ENCODE peak calls at places on chromosomes 5 and 9, in eight cellular contexts. R is activated B cell treated with CpG ODN at 0.5 μM for 24 hours; O is stimulated activated CD8-positive, alpha-beta memory T cell treated with anti-CD3 and anti-CD28 coated beads, Interleukin-15, amount 100 ng/mL, for 1 hour; Y is tibial artery; V is cardiac fibroblast; P is immature natural killer cell; B is frontal cortex; C is epithelial cell of esophagus. H is an unnamed sample.

GRCh38 chr9:130769004-130769403 is 66.0 kb upstream of the ABL1 start:
- DNase-seq in R (no peak), O (no peak), Y (no peak), V (no peak), P (no peak), B (no peak), C (no peak), H (no peak)

GRCh38 chr5:168020522-168021294 is 270.7 kb upstream of the WWC1 start:
- DNase-seq in R (no peak), O (no peak), Y (no peak), V (peak), P (no peak), B (no peak), C (peak), H (no peak)

GRCh38 chr5:153159611-153160010 is 330.9 kb upstream of the GRIA1 start:
- DNase-seq in R (no peak), O (no peak), Y (no peak), V (peak), P (no peak), B (no peak), C (peak), H (no peak)

GRCh38 chr9:121763561-121764370 is 112.3 kb downstream of the DAB2IP start:
- DNase-seq in R (no peak), O (no peak), Y (no peak), V (no peak), P (no peak), B (no peak), C (no peak), H (no peak)

GRCh38 chr9:36900136-36900855 is 133.8 kb downstream of the PAX5 start:
- DNase-seq in R (no peak), O (no peak), Y (no peak), V (peak), P (no peak), B (peak), C (no peak), H (no peak)

GRCh38 chr9:132192728-132193127 is 30.9 kb downstream of the NTNG2 start:
- DNase-seq in R (no peak), O (no peak), Y (no peak), V (no peak), P (no peak), B (no peak), C (no peak), H (no peak)

GRCh38 chr9:69877852-69878507 is 57.4 kb downstream of the CFAP95 start:
- DNase-seq in R (no peak), O (no peak), Y (no peak), V (peak), P (no peak), B (peak), C (peak), H (no peak)

GRCh38 chr5:123120197-123120596 is 31.2 kb downstream of the PRDM6 start:
- DNase-seq in R (no peak), O (no peak), Y (no peak), V (peak), P (no peak), B (no peak), C (no peak), H (no peak)

GRCh38 chr5:148909001-148909400 is 82.6 kb downstream of the ADRB2 start:
- DNase-seq in R (no peak), O (no peak), Y (no peak), V (peak), P (no peak), B (no peak), C (peak), H (no peak)

GRCh38 chr5:149404746-149405549 is 25.9 kb upstream of the IL17B start:
- DNase-seq in R (no peak), O (no peak), Y (peak), V (peak), P (no peak), B (no peak), C (peak), H (no peak)

GRCh38 chr5:172890659-172891058 is 56.6 kb downstream of the ERGIC1 start:
- DNase-seq in R (no peak), O (no peak), Y (no peak), V (no peak), P (no peak), B (no peak), C (no peak), H (no peak)

GRCh38 chr9:70539526-70539925 is 125.1 kb upstream of the KLF9 start:
- DNase-seq in R (no peak), O (no peak), Y (no peak), V (no peak), P (no peak), B (no peak), C (no peak), H (no peak)

GRCh38 chr5:98333921-98334320 is 439.5 kb upstream of the RGMB start:
- DNase-seq in R (no peak), O (no peak), Y (no peak), V (peak), P (no peak), B (no peak), C (peak), H (no peak)

GRCh38 chr9:130537346-130538050 is 41.9 kb upstream of the FUBP3 start:
- DNase-seq in R (no peak), O (no peak), Y (no peak), V (peak), P (no peak), B (no peak), C (peak), H (no peak)

GRCh38 chr9:95188459-95188858 is 129.1 kb downstream of the FANCC start:
- DNase-seq in R (no peak), O (no peak), Y (no peak), V (peak), P (no peak), B (no peak), C (no peak), H (no peak)